ENCODE peak calls at places on chromosome 10, in five cellular contexts. One of them, this sample, is unnamed.

GRCh38 chr10:49539320-49539885 is 482 bp upstream of the ERCC6 start:
- DNase-seq in BE2C: peak
- DNase-seq in DND-41: peak
- DNase-seq in cardiac muscle cell: peak
- DNase-seq in fibroblast of lung: peak
- DNase-seq in this sample: peak

GRCh38 chr10:97129666-97130065 is 56.1 kb downstream of the SLIT1 start:
- DNase-seq in DND-41: peak
- DNase-seq in cardiac muscle cell: no peak
- DNase-seq in fibroblast of lung: no peak
- DNase-seq in BE2C: no peak
- DNase-seq in this sample: peak

GRCh38 chr10:122475581-122475980 is 14.2 kb downstream of the HTRA1 start:
- DNase-seq in fibroblast of lung: peak
- DNase-seq in DND-41: no peak
- DNase-seq in cardiac muscle cell: no peak
- DNase-seq in BE2C: no peak
- DNase-seq in this sample: no peak

GRCh38 chr10:49768731-49769130 is 6.6 kb upstream of the OGDHL start:
- DNase-seq in DND-41: no peak
- DNase-seq in BE2C: no peak
- DNase-seq in fibroblast of lung: no peak
- DNase-seq in cardiac muscle cell: no peak
- DNase-seq in this sample: no peak

GRCh38 chr10:29131952-29132820 is 156.7 kb upstream of the LYZL1 start:
- DNase-seq in cardiac muscle cell: peak
- DNase-seq in BE2C: peak
- DNase-seq in fibroblast of lung: peak
- DNase-seq in DND-41: no peak
- DNase-seq in this sample: no peak

GRCh38 chr10:51010977-51011376 is 63.3 kb upstream of the PRKG1 start:
- DNase-seq in fibroblast of lung: peak
- DNase-seq in cardiac muscle cell: peak
- DNase-seq in DND-41: peak
- DNase-seq in BE2C: no peak
- DNase-seq in this sample: no peak

GRCh38 chr10:131816941-131817700 is 83.7 kb upstream of the PPP2R2D start:
- DNase-seq in fibroblast of lung: no peak
- DNase-seq in cardiac muscle cell: no peak
- DNase-seq in BE2C: no peak
- DNase-seq in DND-41: no peak
- DNase-seq in this sample: no peak

GRCh38 chr10:69515699-69516547 is 57.3 kb downstream of the NEUROG3 start:
- DNase-seq in DND-41: peak
- DNase-seq in cardiac muscle cell: peak
- DNase-seq in BE2C: peak
- DNase-seq in fibroblast of lung: peak
- DNase-seq in this sample: peak

GRCh38 chr10:49627644-49628247 is 13.9 kb downstream of the CHAT start:
- DNase-seq in BE2C: no peak
- DNase-seq in cardiac muscle cell: no peak
- DNase-seq in fibroblast of lung: no peak
- DNase-seq in DND-41: no peak
- DNase-seq in this sample: peak

GRCh38 chr10:101014966-101015581 is 15.5 kb downstream of the LZTS2 start:
- DNase-seq in BE2C: no peak
- DNase-seq in cardiac muscle cell: peak
- DNase-seq in fibroblast of lung: peak
- DNase-seq in DND-41: no peak
- DNase-seq in this sample: no peak

DNA sequence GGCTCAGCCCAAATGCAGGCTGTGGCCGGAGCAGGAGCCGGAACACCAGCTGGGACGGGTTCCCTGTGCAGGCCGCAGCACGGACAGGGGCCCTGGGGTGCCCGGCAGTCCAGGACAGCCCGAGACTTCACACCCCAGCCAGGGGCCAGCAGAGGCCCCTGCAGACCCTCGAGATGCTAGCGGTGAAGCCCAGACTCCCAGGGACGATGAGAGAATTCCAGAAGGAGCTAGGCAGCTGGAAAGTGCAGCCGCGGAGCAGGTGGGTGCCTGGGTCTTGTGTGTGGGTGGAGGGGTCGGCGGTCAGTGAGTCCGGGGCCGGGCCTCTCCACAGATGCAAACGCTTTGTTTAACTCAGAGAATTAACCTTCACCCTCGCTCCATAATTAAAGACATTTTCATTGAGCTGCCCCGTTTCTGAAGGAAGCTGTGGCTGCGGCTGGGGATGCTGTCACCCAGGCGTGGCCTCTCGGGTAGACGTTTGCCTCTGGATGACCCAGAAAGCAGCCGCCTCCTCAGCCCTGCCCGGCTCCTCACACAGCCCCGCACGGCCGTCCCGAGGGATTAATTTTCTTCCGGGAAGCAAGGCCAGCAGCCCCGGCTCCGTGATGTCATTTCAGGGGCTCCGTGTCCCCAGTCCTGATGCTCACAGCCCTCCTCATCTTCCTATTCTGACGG is 26.5 kb downstream of the KNDC1 start:
- DNase-seq in DND-41: no peak
- DNase-seq in BE2C: no peak
- DNase-seq in fibroblast of lung: no peak
- DNase-seq in cardiac muscle cell: no peak
- DNase-seq in this sample: peak
- H3K4me3 ChIP-seq in DND-41: no peak
- H3K4me3 ChIP-seq in BE2C: no peak
- H3K4me3 ChIP-seq in fibroblast of lung: no peak
- H3K4me3 ChIP-seq in cardiac muscle cell: no peak
- H3K4me3 ChIP-seq in this sample: no peak

DNA sequence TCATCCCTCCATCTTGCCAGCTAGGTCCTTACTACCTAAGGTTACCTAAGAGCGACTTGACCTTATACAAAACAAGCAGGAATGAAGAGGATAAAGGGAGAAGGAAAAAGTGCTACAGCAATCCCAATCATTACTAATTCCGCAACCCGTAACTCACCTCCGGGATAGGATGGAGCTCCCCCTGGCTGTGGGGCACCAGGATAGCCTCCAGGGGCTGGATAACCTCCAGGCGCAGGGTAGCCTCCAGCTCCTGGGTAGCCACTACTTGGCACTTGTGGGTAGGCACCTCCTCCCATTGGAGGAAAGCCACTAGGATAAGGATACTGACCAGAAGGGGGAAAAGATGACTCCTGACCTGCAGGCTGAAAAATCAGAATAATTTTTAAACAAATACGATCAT is 15.8 kb downstream of the ANXA7 start:
- DNase-seq in BE2C: no peak
- DNase-seq in fibroblast of lung: no peak
- DNase-seq in cardiac muscle cell: no peak
- DNase-seq in DND-41: no peak
- DNase-seq in this sample: no peak
- TF ChIP-seq CTCF in BE2C: peak
- TF ChIP-seq CTCF in fibroblast of lung: no peak
- TF ChIP-seq CTCF in cardiac muscle cell: peak
- TF ChIP-seq CTCF in DND-41: peak
- TF ChIP-seq CTCF in this sample: no peak

DNA sequence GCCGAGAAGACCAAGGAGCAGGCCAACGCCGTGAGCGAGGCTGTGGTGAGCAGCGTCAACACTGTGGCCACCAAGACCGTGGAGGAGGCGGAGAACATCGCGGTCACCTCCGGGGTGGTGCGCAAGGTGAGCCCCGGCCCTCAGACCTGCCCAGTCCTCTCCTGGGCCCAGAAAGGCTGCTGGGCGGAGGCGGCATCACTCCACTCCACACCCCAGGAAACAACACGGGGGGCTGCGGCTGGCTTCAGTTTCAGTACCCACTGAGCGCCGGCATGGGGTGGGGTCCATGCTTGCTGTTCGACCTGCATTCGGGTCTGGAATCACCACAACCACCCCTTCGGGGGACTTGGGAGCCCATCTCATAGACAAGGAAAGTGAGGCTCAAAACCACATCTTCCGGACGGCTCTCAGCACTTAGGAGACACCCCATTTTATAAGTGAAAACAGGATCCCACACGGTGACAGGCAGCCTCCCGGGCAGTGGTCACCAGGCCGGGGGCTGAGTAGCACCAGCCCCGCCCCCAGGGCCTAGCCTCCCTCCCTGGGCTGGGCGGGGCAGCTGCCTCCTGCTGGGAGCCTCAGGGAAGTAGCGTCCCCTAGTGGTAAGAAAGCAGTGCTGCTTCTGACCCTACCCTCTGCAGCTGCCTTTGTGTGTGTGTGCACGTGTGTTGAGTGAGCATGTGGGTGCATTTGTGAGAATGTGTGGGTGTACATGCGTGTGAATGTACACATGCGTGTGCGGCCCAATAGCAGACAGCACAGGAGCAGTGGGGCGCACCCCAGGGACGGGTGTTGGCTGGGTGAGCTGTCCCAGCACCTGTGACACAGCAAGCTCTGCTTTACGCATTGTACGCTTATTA is 1.8 kb downstream of the SNCG start:
- DNase-seq in DND-41: peak
- DNase-seq in BE2C: peak
- DNase-seq in fibroblast of lung: peak
- DNase-seq in cardiac muscle cell: peak
- DNase-seq in this sample: peak
- H3K4me3 ChIP-seq in DND-41: no peak
- H3K4me3 ChIP-seq in BE2C: no peak
- H3K4me3 ChIP-seq in fibroblast of lung: no peak
- H3K4me3 ChIP-seq in cardiac muscle cell: no peak
- H3K4me3 ChIP-seq in this sample: no peak

DNA sequence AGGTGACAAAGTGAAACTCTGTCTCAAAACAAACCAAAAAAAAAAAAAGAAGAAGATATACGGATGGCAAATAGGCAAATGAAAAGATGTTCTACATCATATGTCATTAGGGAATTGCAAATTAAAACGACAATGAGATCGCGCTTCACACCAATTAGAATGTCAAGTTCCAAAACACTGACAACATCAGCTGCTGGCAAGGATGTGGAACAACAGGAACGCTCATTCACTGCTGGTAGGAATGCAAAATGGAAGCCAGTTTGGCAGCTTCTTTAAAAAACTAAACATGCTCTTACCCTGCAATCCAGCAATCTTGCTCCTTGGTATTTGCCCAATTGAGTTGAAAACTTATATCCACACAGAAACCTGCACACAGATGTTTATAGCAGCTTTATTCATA is 34.8 kb downstream of the CALML5 start:
- DNase-seq in BE2C: no peak
- DNase-seq in DND-41: no peak
- DNase-seq in fibroblast of lung: no peak
- DNase-seq in cardiac muscle cell: no peak
- DNase-seq in this sample: no peak
- TF ChIP-seq CTCF in BE2C: no peak
- TF ChIP-seq CTCF in DND-41: no peak
- TF ChIP-seq CTCF in fibroblast of lung: no peak
- TF ChIP-seq CTCF in cardiac muscle cell: no peak
- TF ChIP-seq CTCF in this sample: no peak

GRCh38 chr10:114655671-114656070 is 2.4 kb downstream of the ABLIM1 start:
- DNase-seq in BE2C: no peak
- DNase-seq in cardiac muscle cell: no peak
- DNase-seq in fibroblast of lung: no peak
- DNase-seq in DND-41: no peak
- DNase-seq in this sample: no peak

GRCh38 chr10:114661212-114661611 is 3.1 kb upstream of the ABLIM1 start:
- DNase-seq in BE2C: no peak
- DNase-seq in DND-41: no peak
- DNase-seq in fibroblast of lung: no peak
- DNase-seq in cardiac muscle cell: no peak
- DNase-seq in this sample: no peak

GRCh38 chr10:114654829-114655575 is 3.1 kb downstream of the ABLIM1 start:
- DNase-seq in cardiac muscle cell: no peak
- DNase-seq in fibroblast of lung: no peak
- DNase-seq in BE2C: no peak
- DNase-seq in DND-41: no peak
- DNase-seq in this sample: no peak

GRCh38 chr10:114653926-114654325 is 4.1 kb downstream of the ABLIM1 start:
- DNase-seq in BE2C: no peak
- DNase-seq in fibroblast of lung: no peak
- DNase-seq in cardiac muscle cell: peak
- DNase-seq in DND-41: peak
- DNase-seq in this sample: no peak

GRCh38 chr10:114658175-114658574 is at the start of gene ABLIM1:
- DNase-seq in fibroblast of lung: no peak
- DNase-seq in BE2C: no peak
- DNase-seq in DND-41: no peak
- DNase-seq in cardiac muscle cell: no peak
- DNase-seq in this sample: no peak
- H3K4me3 ChIP-seq in fibroblast of lung: no peak
- H3K4me3 ChIP-seq in BE2C: no peak
- H3K4me3 ChIP-seq in DND-41: no peak
- H3K4me3 ChIP-seq in cardiac muscle cell: no peak
- H3K4me3 ChIP-seq in this sample: no peak

GRCh38 chr10:46520941-46521340 is 35.5 kb downstream of the GPRIN2 start:
- DNase-seq in cardiac muscle cell: peak
- DNase-seq in DND-41: peak
- DNase-seq in BE2C: peak
- DNase-seq in fibroblast of lung: peak
- DNase-seq in this sample: peak
- TF ChIP-seq CTCF in cardiac muscle cell: no peak
- TF ChIP-seq CTCF in DND-41: no peak
- TF ChIP-seq CTCF in BE2C: no peak
- TF ChIP-seq CTCF in fibroblast of lung: no peak
- TF ChIP-seq CTCF in this sample: no peak

This sample was measured in kidney.